ENCODE peak calls at places on chromosomes 13 and 19, in five cellular contexts. P is heart left ventricle, S is RWPE1, G is K562, D is mammary epithelial cell. C is an unnamed sample.

GRCh38 chr13:38693168-38693567 is 6.3 kb downstream of the FREM2 start:
- DNase-seq in P (no peak), S (no peak), G (no peak), D (no peak), C (no peak)

GRCh38 chr19:1764293-1764683 is 11.0 kb downstream of the ONECUT3 start:
- DNase-seq in P (no peak), S (no peak), G (no peak), D (no peak), C (no peak)

GRCh38 chr19:36771275-36772231 is 1.1 kb downstream of the ZNF850 start:
- DNase-seq in P (peak), S (peak), G (peak), D (peak), C (peak)

GRCh38 chr13:44576396-44577235 is 486 bp upstream of the TSC22D1 start:
- DNase-seq in P (no peak), S (peak), G (peak), D (no peak), C (peak)

GRCh38 chr19:39709026-39709872 is 5.0 kb downstream of the LGALS14 start:
- DNase-seq in P (no peak), S (peak), G (no peak), D (peak), C (no peak)

GRCh38 chr13:45683701-45684100 is 18.4 kb upstream of the CBY2 start:
- DNase-seq in P (no peak), S (no peak), G (peak), D (no peak), C (no peak)

GRCh38 chr13:74074723-74075122 is 59.5 kb downstream of the KLF12 start:
- DNase-seq in P (no peak), S (peak), G (no peak), D (peak), C (no peak)

GRCh38 chr13:46810440-46810839 is 13.5 kb upstream of the ESD start:
- DNase-seq in P (no peak), S (no peak), G (no peak), D (no peak), C (no peak)

GRCh38 chr19:2756477-2756876 is 16.7 kb upstream of the SLC39A3 start:
- DNase-seq in P (no peak), S (no peak), G (no peak), D (no peak), C (no peak)

GRCh38 chr13:27375686-27376326 is 48.6 kb upstream of the GTF3A start:
- DNase-seq in P (no peak), S (peak), G (peak), D (peak), C (peak)

GRCh38 chr13:32830632-32831031 is 185.6 kb upstream of the KL start:
- DNase-seq in P (no peak), S (no peak), G (no peak), D (no peak), C (no peak)

GRCh38 chr19:35549174-35549788 is 3.9 kb downstream of the TMEM147 start:
- DNase-seq in P (no peak), S (peak), G (peak), D (peak), C (peak)

GRCh38 chr19:38433268-38433733 is at the start of gene RYR1:
- DNase-seq in P (peak), S (peak), G (peak), D (no peak), C (peak)

GRCh38 chr19:543912-544608 is at the start of gene GZMM:
- DNase-seq in P (peak), S (no peak), G (peak), D (no peak), C (no peak)

GRCh38 chr13:28739376-28739775 is 20.6 kb upstream of the SLC46A3 start:
- DNase-seq in P (no peak), S (no peak), G (no peak), D (no peak), C (no peak)

GRCh38 chr19:18063463-18063862 is 23.3 kb downstream of the IL12RB1 start:
- DNase-seq in P (no peak), S (no peak), G (peak), D (peak), C (no peak)

GRCh38 chr19:19342086-19343015 is 21.7 kb downstream of the MAU2 start:
- DNase-seq in P (peak), S (peak), G (peak), D (peak), C (peak)

GRCh38 chr19:35915508-35915907 is 7.4 kb upstream of the TYROBP start:
- DNase-seq in P (no peak), S (no peak), G (no peak), D (no peak), C (no peak)

GRCh38 chr13:70732611-70733010 is 624.4 kb upstream of the KLHL1 start:
- DNase-seq in P (no peak), S (no peak), G (no peak), D (no peak), C (no peak)

GRCh38 chr19:10670876-10671804 is 17.0 kb downstream of the ILF3 start:
- DNase-seq in P (no peak), S (no peak), G (no peak), D (no peak), C (no peak)

GRCh38 chr19:34519602-34520001 is 38.0 kb downstream of the WTIP start:
- DNase-seq in P (no peak), S (no peak), G (no peak), D (no peak), C (no peak)

GRCh38 chr13:31009166-31009565 is 76.7 kb downstream of the TEX26 start:
- DNase-seq in P (no peak), S (peak), G (no peak), D (peak), C (peak)

GRCh38 chr19:9498183-9498902 is at the start of gene ZNF560:
- DNase-seq in P (peak), S (no peak), G (peak), D (peak), C (peak)

GRCh38 chr13:25738342-25738771 is 313.5 kb downstream of the SHISA2 start:
- DNase-seq in P (no peak), S (no peak), G (no peak), D (peak), C (peak)

GRCh38 chr19:49554701-49555181 is 25.6 kb downstream of the NOSIP start:
- DNase-seq in P (peak), S (no peak), G (no peak), D (no peak), C (peak)

GRCh38 chr13:113935523-113935922 is 38.4 kb downstream of the C13orf46 start:
- DNase-seq in P (no peak), S (no peak), G (no peak), D (no peak), C (no peak)

GRCh38 chr19:57566396-57567256 is 7.0 kb upstream of the ZNF550 start:
- DNase-seq in P (no peak), S (no peak), G (peak), D (peak), C (peak)

GRCh38 chr13:19252381-19252780 is 70.8 kb upstream of the TUBA3C start:
- DNase-seq in P (no peak), S (no peak), G (no peak), D (no peak), C (no peak)

GRCh38 chr19:22945560-22945959 is 57.4 kb downstream of the ZNF728 start:
- DNase-seq in P (no peak), S (no peak), G (no peak), D (no peak), C (peak)

GRCh38 chr19:50658438-50659317 is 9.4 kb downstream of the C19orf81 start:
- DNase-seq in P (peak), S (peak), G (peak), D (peak), C (peak)

GRCh38 chr13:75514080-75515040 is 23.3 kb downstream of the COMMD6 start:
- DNase-seq in P (no peak), S (no peak), G (no peak), D (no peak), C (no peak)

GRCh38 chr13:112587359-112587766 is 590 bp downstream of the TUBGCP3 start:
- DNase-seq in P (peak), S (peak), G (peak), D (peak), C (peak)

GRCh38 chr13:35496761-35497386 is 20.4 kb upstream of the MAB21L1 start:
- DNase-seq in P (no peak), S (no peak), G (no peak), D (no peak), C (no peak)
- H3K27ac ChIP-seq in P (no peak), S (no peak), G (no peak), D (no peak), C (no peak)

GRCh38 chr19:16085115-16085514 is 8.8 kb downstream of the TPM4 start:
- DNase-seq in P (no peak), S (no peak), G (no peak), D (peak), C (no peak)
- H3K27ac ChIP-seq in P (no peak), S (peak), G (no peak), D (no peak), C (no peak)

DNA sequence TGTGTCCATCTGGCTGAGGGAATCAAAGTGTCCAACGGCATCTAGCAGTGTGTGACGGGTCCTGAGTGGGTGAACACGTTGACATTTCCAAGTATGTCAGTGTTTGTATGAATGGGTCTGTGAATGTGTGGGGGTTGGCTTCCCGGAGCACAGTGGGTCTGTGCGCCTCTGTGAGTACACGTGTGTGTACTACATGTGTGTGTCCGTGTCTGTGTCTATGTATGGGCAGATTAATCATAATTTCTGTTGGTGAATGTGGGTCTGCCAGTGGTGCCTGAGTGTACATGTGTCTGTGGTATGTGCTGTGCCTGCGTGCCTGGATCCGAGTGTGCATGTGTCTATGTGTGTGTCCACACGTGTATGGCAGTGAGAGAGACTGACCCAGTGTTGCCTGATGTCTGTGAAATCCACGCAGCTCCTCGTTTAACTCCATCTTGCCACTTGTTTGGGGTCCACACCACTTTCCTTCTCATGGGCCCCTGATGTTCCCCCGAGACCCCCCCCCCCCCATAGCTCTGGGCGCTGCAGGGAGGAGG is 5.4 kb downstream of the CCDC8 start:
- DNase-seq in P (no peak), S (no peak), G (no peak), D (no peak), C (no peak)
- H3K27ac ChIP-seq in P (no peak), S (peak), G (no peak), D (no peak), C (peak)

GRCh38 chr13:41006296-41006695 is 12.8 kb downstream of the ELF1 start:
- DNase-seq in P (no peak), S (no peak), G (peak), D (no peak), C (no peak)
- H3K27ac ChIP-seq in P (no peak), S (no peak), G (peak), D (no peak), C (no peak)

DNA sequence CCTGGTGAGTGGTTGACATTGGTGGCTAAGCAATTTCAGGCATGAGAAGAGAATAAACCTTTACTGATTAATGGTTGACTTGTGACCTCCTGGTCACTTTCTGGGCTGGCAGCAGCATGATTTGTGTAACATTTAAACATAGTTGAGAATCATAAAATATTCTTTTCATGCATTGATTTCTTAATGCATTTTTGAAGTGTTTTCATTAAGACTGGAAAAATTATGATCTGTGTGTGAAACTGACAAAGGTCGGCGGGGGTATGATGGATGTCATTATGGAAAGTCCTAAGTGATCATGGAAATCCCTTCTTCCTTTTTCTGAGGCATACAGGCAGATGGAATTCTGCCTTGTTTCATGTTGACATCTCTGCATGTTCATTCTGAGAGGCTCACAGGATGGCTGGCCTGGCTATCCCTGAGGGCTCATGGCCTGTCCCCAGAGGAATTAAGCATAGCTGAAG is 98.7 kb upstream of the RNF113B start:
- DNase-seq in P (no peak), S (no peak), G (no peak), D (no peak), C (peak)
- H3K27ac ChIP-seq in P (no peak), S (no peak), G (no peak), D (no peak), C (peak)

C was measured in cardiac muscle cell.